ENCODE peak calls at places on chromosome 11, in seven cellular contexts. G is IMR-90; S is CD8-positive, alpha-beta T cell; A is GM23338; Z is thoracic aorta; B is activated CD8-positive, alpha-beta T cell treated with anti-CD3 and anti-CD28 coated beads for 36 hours; E is endothelial cell. V is an unnamed sample.

GRCh38 chr11:127610787-127611186 is 610.2 kb upstream of the KIRREL3 start:
- DNase-seq in B (no peak), G (no peak), S (no peak), E (no peak), A (no peak), Z (no peak), V (no peak)

GRCh38 chr11:129614256-129614944 is 201.2 kb upstream of the TMEM45B start:
- DNase-seq in S (no peak), G (no peak), Z (no peak), B (no peak), E (no peak), A (no peak), V (no peak)

GRCh38 chr11:28799316-28799715 is 691.1 kb downstream of the METTL15 start:
- DNase-seq in S (no peak), B (no peak), G (no peak), E (no peak), Z (no peak), A (no peak), V (no peak)

GRCh38 chr11:13297308-13297916 is 19.8 kb downstream of the BMAL1 start:
- DNase-seq in G (no peak), A (no peak), E (no peak), Z (no peak), B (no peak), S (no peak), V (no peak)

GRCh38 chr11:46238078-46238966 is 39.1 kb upstream of the CREB3L1 start:
- DNase-seq in Z (no peak), S (peak), G (peak), B (peak), A (peak), E (peak), V (peak)

GRCh38 chr11:133029096-133029495 is 503.2 kb downstream of the OPCML start:
- DNase-seq in B (no peak), S (no peak), A (peak), Z (no peak), E (no peak), G (no peak), V (no peak)

GRCh38 chr11:47187723-47188122 is 1.5 kb upstream of the PACSIN3 start:
- DNase-seq in G (no peak), E (no peak), A (no peak), S (no peak), B (no peak), Z (no peak), V (no peak)

GRCh38 chr11:118287006-118287405 is 17.5 kb upstream of the CD3E start:
- DNase-seq in G (no peak), A (no peak), Z (no peak), B (no peak), E (no peak), S (no peak), V (no peak)

GRCh38 chr11:97140885-97141494 is 751.2 kb downstream of the JRKL start:
- DNase-seq in Z (no peak), S (no peak), A (peak), B (no peak), G (no peak), E (peak), V (no peak)
- TF ChIP-seq CTCF in Z (no peak), S (no peak), A (peak), B (peak), G (peak), E (peak), V (peak)

DNA sequence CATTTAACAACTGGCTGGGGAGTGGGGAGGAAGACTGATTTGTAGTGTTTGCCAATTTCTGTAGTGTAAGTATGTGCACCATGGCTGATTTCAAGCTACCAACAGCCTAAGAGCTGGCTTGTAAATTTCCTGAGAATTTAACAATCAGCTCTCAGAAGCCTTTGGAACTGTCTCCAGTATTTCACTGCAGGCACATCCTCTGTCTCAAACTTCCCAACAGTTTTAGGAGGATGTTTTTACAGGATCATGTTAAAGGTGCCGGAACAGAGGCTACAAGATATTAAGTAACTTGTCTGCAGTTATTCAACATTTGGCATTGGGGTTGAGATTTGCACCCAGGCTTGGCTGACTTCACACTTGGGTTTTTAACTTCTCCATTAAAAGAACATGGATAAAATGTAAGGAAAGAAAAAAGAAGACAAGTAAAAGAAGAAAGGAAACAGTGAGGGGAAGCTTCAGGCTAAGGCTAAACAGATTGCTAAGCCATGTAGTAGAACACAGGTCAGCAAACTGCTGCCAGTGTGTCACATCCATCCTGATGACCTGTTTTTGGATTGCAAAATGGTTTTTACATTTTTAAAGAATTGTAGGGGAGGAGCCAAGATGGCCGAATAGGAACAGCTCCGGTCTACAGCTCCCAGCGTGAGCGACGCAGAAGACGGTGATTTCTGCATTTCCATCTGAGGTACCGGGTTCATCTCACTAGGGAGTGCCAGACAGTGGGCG is 204.8 kb upstream of the SESN3 start:
- DNase-seq in G (no peak), E (no peak), B (no peak), A (no peak), Z (no peak), S (no peak), V (no peak)
- TF ChIP-seq CTCF in G (no peak), E (no peak), B (no peak), A (no peak), Z (no peak), S (no peak), V (no peak)

GRCh38 chr11:2368178-2368850 is 8.8 kb upstream of the CD81 start:
- DNase-seq in S (no peak), E (no peak), Z (no peak), A (no peak), G (no peak), B (no peak), V (no peak)
- TF ChIP-seq CTCF in S (no peak), E (no peak), Z (no peak), A (no peak), G (no peak), B (no peak), V (no peak)

GRCh38 chr11:63768232-63769043 is at the start of gene ZFTA:
- DNase-seq in A (peak), Z (no peak), S (peak), G (peak), E (peak), B (peak), V (peak)
- TF ChIP-seq CTCF in A (peak), Z (peak), S (peak), G (peak), E (peak), B (peak), V (peak)

DNA sequence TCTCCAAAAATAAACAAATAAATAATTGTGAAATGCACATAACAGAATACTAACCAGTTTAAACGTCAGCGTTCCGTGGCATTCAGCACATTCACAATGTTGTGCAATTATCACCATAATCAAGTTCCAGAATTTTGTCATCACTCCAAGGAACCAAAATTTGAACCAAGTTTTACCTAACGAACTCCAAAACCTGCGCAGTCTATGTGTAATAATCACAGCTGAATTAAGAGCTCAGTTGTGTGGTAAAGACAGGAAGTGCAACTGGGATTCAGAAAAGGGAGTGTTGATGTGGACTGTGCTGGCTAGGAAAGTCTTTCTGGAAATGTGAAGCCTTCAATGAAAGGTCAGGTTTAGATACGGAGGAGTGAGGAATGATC is 5.4 kb upstream of the MCAM start:
- DNase-seq in B (no peak), G (no peak), S (no peak), Z (no peak), E (no peak), A (no peak), V (no peak)
- TF ChIP-seq CTCF in B (no peak), G (no peak), S (no peak), Z (peak), E (no peak), A (no peak), V (no peak)

GRCh38 chr11:122578168-122578825 is 77.2 kb upstream of the UBASH3B start:
- DNase-seq in A (peak), E (no peak), B (peak), S (no peak), Z (no peak), G (no peak), V (no peak)
- TF ChIP-seq CTCF in A (peak), E (no peak), B (no peak), S (no peak), Z (no peak), G (peak), V (no peak)

GRCh38 chr11:76673164-76674142 is 2.9 kb upstream of the LRRC32 start:
- DNase-seq in Z (no peak), E (no peak), A (no peak), B (no peak), S (no peak), G (no peak), V (no peak)

GRCh38 chr11:76671626-76672309 is 1.2 kb upstream of the LRRC32 start:
- DNase-seq in E (no peak), Z (no peak), S (no peak), G (no peak), A (no peak), B (no peak), V (no peak)

GRCh38 chr11:76671236-76671590 is 666 bp upstream of the LRRC32 start:
- DNase-seq in Z (no peak), A (no peak), S (no peak), E (no peak), G (no peak), B (no peak), V (no peak)

GRCh38 chr11:76670475-76671235 is at the start of gene LRRC32:
- DNase-seq in G (no peak), E (peak), A (peak), Z (no peak), S (peak), B (peak), V (no peak)

DNA sequence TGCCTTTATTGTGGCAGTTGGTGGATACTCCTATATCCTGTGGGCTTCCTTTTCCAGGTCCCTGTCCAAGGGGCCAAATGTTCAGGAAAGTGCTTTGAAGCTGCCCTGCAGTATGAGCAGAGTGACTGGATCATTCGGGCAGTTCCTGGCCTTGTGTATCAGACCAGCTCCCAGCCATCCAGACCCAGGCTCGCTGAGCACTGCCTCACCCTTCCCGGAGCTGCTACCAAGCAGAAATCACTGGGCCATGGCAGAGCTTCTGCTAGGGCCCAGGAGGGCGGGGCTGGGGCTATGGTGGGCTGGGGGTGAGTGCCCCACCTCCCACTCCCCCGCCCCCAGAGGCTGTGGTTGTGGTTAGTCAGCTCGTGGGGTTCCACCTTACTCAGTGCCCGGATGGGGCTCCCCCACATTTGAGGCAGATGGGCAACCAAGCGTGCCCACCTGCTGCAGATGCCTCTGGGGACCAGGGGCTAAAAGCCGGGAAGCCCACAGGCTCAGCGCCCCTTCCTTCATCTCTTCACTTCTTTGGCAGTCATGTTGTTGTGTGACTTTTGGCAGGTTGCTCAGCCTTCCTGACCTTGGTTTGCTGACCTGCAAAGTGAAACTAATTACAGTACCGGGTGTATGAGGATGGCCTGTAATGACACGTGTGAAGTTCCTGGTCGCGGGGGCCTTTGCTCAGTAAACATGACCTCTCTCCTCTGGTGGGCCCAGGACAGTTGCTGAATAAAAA is 2.0 kb upstream of the LRRC32 start:
- DNase-seq in B (peak), A (no peak), G (no peak), S (peak), E (no peak), Z (no peak), V (no peak)
- TF ChIP-seq CTCF in B (no peak), A (no peak), G (no peak), S (no peak), E (no peak), Z (no peak), V (no peak)

GRCh38 chr11:33631749-33632091 is 68.9 kb downstream of the C11orf91 start:
- DNase-seq in S (no peak), A (no peak), B (no peak), E (no peak), Z (no peak), G (no peak), V (no peak)

GRCh38 chr11:33634291-33634834 is 66.3 kb downstream of the C11orf91 start:
- DNase-seq in A (no peak), G (peak), B (no peak), Z (no peak), E (no peak), S (no peak), V (no peak)

GRCh38 chr11:33635161-33635560 is 65.5 kb downstream of the C11orf91 start:
- DNase-seq in S (no peak), G (peak), A (no peak), Z (no peak), E (no peak), B (no peak), V (no peak)

GRCh38 chr11:33633251-33634003 is 67.2 kb downstream of the C11orf91 start:
- DNase-seq in E (no peak), Z (no peak), B (no peak), G (peak), S (no peak), A (peak), V (no peak)

GRCh38 chr11:33630936-33631748 is 69.5 kb downstream of the C11orf91 start:
- DNase-seq in B (no peak), Z (no peak), S (no peak), G (no peak), A (no peak), E (no peak), V (no peak)
- TF ChIP-seq CTCF in B (no peak), Z (no peak), S (no peak), G (no peak), A (no peak), E (no peak), V (no peak)